ENCODE peak calls at places on chromosomes 5 and 9, in seven cellular contexts. M, S, P, W, R, X and U are unnamed samples.

GRCh38 chr5:179345179-179345428 is 157 bp downstream of the ADAMTS2 start:
- DNase-seq in M (no peak), S (no peak), P (no peak), W (peak), R (no peak), X (no peak), U (no peak)

GRCh38 chr5:73374520-73375235 is 73.9 kb downstream of the FOXD1 start:
- DNase-seq in M (no peak), S (peak), P (peak), W (no peak), R (no peak), X (no peak), U (no peak)

GRCh38 chr5:173582198-173583092 is 34.0 kb downstream of the BOD1 start:
- DNase-seq in M (no peak), S (no peak), P (peak), W (no peak), R (no peak), X (no peak), U (no peak)

GRCh38 chr5:134267366-134268018 is 41.6 kb upstream of the PPP2CA start:
- DNase-seq in M (no peak), S (peak), P (peak), W (no peak), R (no peak), X (no peak), U (no peak)

GRCh38 chr5:10501554-10502075 is 59.9 kb downstream of the ROPN1L start:
- DNase-seq in M (no peak), S (no peak), P (no peak), W (no peak), R (no peak), X (no peak), U (no peak)

GRCh38 chr5:37695651-37696050 is 144.2 kb downstream of the GDNF start:
- DNase-seq in M (no peak), S (no peak), P (no peak), W (no peak), R (no peak), X (no peak), U (no peak)

GRCh38 chr5:134135091-134135655 is 20.7 kb downstream of the TCF7 start:
- DNase-seq in M (no peak), S (no peak), P (no peak), W (no peak), R (no peak), X (no peak), U (no peak)

GRCh38 chr9:136545966-136546696 is at the start of gene NOTCH1:
- DNase-seq in M (peak), S (peak), P (peak), W (peak), R (peak), X (peak), U (peak)

GRCh38 chr5:126106032-126106431 is 317.2 kb upstream of the GRAMD2B start:
- DNase-seq in M (no peak), S (no peak), P (no peak), W (no peak), R (no peak), X (no peak), U (no peak)

GRCh38 chr5:54024466-54024865 is 285.9 kb downstream of the ARL15 start:
- DNase-seq in M (no peak), S (no peak), P (peak), W (no peak), R (no peak), X (no peak), U (no peak)

GRCh38 chr9:34564617-34565016 is 24.9 kb downstream of the CNTFR start:
- DNase-seq in M (no peak), S (no peak), P (no peak), W (no peak), R (no peak), X (no peak), U (no peak)

GRCh38 chr9:109315889-109316640 is 4.8 kb downstream of the EPB41L4B start:
- DNase-seq in M (peak), S (peak), P (peak), W (no peak), R (no peak), X (no peak), U (no peak)

GRCh38 chr9:89317282-89317681 is 1.0 kb upstream of the SECISBP2 start:
- DNase-seq in M (no peak), S (no peak), P (no peak), W (no peak), R (no peak), X (no peak), U (no peak)

GRCh38 chr5:50435131-50435530 is 6.0 kb downstream of the EMB start:
- DNase-seq in M (no peak), S (no peak), P (no peak), W (no peak), R (no peak), X (no peak), U (no peak)

GRCh38 chr5:112684737-112685136 is 52.9 kb upstream of the APC start:
- DNase-seq in M (no peak), S (no peak), P (peak), W (no peak), R (no peak), X (no peak), U (no peak)

GRCh38 chr5:144522698-144523097 is 352.0 kb downstream of the KCTD16 start:
- DNase-seq in M (no peak), S (no peak), P (no peak), W (no peak), R (no peak), X (no peak), U (no peak)

GRCh38 chr5:7849531-7850240 is 1.2 kb downstream of the CFAP90 start:
- DNase-seq in M (peak), S (peak), P (no peak), W (no peak), R (no peak), X (peak), U (peak)

GRCh38 chr5:154287136-154287535 is 96.6 kb downstream of the GALNT10 start:
- DNase-seq in M (peak), S (peak), P (peak), W (no peak), R (no peak), X (no peak), U (peak)

GRCh38 chr9:89603629-89604462 is 966 bp upstream of the GADD45G start:
- DNase-seq in M (peak), S (peak), P (peak), W (peak), R (no peak), X (peak), U (peak)

GRCh38 chr9:129995409-129996160 is 47.4 kb downstream of the FNBP1 start:
- DNase-seq in M (no peak), S (no peak), P (peak), W (no peak), R (no peak), X (no peak), U (no peak)

GRCh38 chr5:51838459-51839253 is 455.4 kb downstream of the ISL1 start:
- DNase-seq in M (no peak), S (no peak), P (no peak), W (no peak), R (no peak), X (no peak), U (no peak)

GRCh38 chr5:125049721-125050357 is 303.4 kb upstream of the ZNF608 start:
- DNase-seq in M (no peak), S (no peak), P (no peak), W (no peak), R (no peak), X (no peak), U (no peak)

GRCh38 chr9:19009566-19009965 is 23.4 kb downstream of the SAXO1 start:
- DNase-seq in M (no peak), S (no peak), P (no peak), W (no peak), R (no peak), X (no peak), U (no peak)

GRCh38 chr9:74742792-74743389 is 144.8 kb downstream of the TRPM6 start:
- DNase-seq in M (peak), S (peak), P (peak), W (no peak), R (no peak), X (peak), U (peak)

GRCh38 chr9:21841133-21841532 is 38.7 kb downstream of the MTAP start:
- DNase-seq in M (no peak), S (no peak), P (no peak), W (no peak), R (no peak), X (no peak), U (no peak)

GRCh38 chr9:134358026-134358967 is 32.0 kb downstream of the RXRA start:
- DNase-seq in M (no peak), S (no peak), P (peak), W (no peak), R (no peak), X (peak), U (no peak)

GRCh38 chr9:18297532-18297872 is 176.5 kb upstream of the ADAMTSL1 start:
- DNase-seq in M (peak), S (peak), P (no peak), W (no peak), R (no peak), X (peak), U (peak)

GRCh38 chr5:126168785-126169184 is 254.4 kb upstream of the GRAMD2B start:
- DNase-seq in M (no peak), S (no peak), P (no peak), W (no peak), R (no peak), X (no peak), U (no peak)

GRCh38 chr9:93577045-93577939 is 908 bp downstream of the PHF2 start:
- DNase-seq in M (no peak), S (no peak), P (no peak), W (no peak), R (no peak), X (peak), U (no peak)

GRCh38 chr5:74257645-74258328 is 382.7 kb downstream of the ENC1 start:
- DNase-seq in M (no peak), S (no peak), P (peak), W (no peak), R (no peak), X (no peak), U (no peak)

GRCh38 chr5:178279723-178280438 is 47.3 kb upstream of the PHYKPL start:
- DNase-seq in M (peak), S (peak), P (peak), W (peak), R (no peak), X (peak), U (peak)

GRCh38 chr9:114061292-114061691 is 16.8 kb downstream of the AMBP start:
- DNase-seq in M (no peak), S (no peak), P (no peak), W (no peak), R (no peak), X (no peak), U (no peak)

GRCh38 chr9:114059047-114059803 is 18.9 kb downstream of the AMBP start:
- DNase-seq in M (peak), S (no peak), P (no peak), W (no peak), R (no peak), X (no peak), U (no peak)

GRCh38 chr9:114060711-114061110 is 17.4 kb downstream of the AMBP start:
- DNase-seq in M (no peak), S (no peak), P (no peak), W (peak), R (no peak), X (no peak), U (no peak)

GRCh38 chr9:114058688-114059046 is 19.4 kb downstream of the AMBP start:
- DNase-seq in M (peak), S (no peak), P (no peak), W (peak), R (no peak), X (no peak), U (no peak)

GRCh38 chr9:114060070-114060469 is 18.0 kb downstream of the AMBP start:
- DNase-seq in M (no peak), S (no peak), P (no peak), W (peak), R (no peak), X (no peak), U (no peak)
- TF ChIP-seq USF2 in M (no peak), S (no peak), P (no peak), W (no peak), R (no peak), X (no peak), U (no peak)

DNA sequence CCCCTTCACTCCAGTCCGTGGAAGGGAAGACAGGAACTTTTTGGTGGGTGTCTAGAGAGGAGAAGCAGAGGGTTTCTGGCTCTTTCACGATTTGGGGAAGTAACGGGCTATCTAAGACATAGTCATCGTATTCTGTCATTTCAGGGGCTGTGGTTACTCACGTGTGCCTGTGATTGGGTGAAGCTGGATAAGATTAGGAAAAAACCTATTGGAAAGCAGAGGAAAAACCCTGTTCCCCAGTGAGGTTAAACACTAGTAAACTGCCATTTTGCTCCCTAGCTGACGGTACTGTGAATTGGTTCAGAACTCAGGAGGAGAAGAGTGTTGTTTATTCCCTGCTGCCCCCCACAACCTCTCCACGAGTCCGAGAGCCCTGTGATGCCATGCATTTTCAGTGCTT is 45.0 kb upstream of the ROR2 start:
- DNase-seq in M (no peak), S (no peak), P (no peak), W (no peak), R (no peak), X (no peak), U (no peak)
- TF ChIP-seq USF2 in M (no peak), S (no peak), P (no peak), W (no peak), R (no peak), X (no peak), U (no peak)

GRCh38 chr9:14183001-14183400 is 130.9 kb downstream of the NFIB start:
- DNase-seq in M (no peak), S (no peak), P (no peak), W (no peak), R (no peak), X (no peak), U (no peak)
- TF ChIP-seq USF2 in M (no peak), S (no peak), P (no peak), W (no peak), R (no peak), X (no peak), U (no peak)

DNA sequence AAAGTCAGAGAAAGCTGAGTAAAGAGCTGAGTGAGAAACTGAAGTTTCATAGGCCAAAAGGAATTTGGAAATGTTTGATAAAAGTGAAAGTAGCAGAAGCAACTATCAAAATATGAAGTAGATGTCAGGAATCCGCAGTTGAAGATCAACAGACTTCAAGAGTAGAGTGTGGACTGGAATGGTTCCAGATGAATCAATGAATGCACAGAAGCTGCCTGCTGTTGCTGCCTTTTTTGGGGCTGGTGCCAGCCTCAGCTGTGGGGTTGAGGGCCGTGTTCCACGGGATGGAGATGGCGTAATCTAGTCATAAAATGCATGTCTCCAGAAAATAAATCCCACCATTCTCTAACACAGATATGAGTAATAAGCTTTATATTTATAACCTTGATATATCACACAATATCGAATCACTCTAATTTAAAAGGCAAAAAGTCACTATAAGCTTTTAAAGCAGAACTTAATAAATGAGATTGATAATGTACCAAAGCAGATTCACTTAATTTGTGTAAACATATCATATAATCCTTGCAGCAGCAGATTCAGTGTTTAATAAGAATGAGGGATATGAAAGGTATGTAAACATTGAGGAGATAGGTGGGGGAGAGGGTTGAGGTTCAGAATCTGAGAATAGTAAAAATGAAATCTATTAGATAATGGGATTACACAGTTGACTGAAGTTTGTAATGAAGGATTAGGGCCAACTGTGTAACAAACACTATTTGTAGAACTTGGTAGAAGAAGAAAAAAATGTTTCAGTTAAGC is 652.3 kb upstream of the FTMT start:
- DNase-seq in M (no peak), S (peak), P (peak), W (no peak), R (no peak), X (no peak), U (no peak)
- TF ChIP-seq USF2 in M (no peak), S (no peak), P (no peak), W (no peak), R (no peak), X (no peak), U (no peak)

GRCh38 chr9:113541019-113541900 is 77.7 kb downstream of the RGS3 start:
- DNase-seq in M (peak), S (peak), P (peak), W (peak), R (no peak), X (peak), U (peak)
- TF ChIP-seq USF2 in M (no peak), S (no peak), P (no peak), W (no peak), R (no peak), X (no peak), U (no peak)

DNA sequence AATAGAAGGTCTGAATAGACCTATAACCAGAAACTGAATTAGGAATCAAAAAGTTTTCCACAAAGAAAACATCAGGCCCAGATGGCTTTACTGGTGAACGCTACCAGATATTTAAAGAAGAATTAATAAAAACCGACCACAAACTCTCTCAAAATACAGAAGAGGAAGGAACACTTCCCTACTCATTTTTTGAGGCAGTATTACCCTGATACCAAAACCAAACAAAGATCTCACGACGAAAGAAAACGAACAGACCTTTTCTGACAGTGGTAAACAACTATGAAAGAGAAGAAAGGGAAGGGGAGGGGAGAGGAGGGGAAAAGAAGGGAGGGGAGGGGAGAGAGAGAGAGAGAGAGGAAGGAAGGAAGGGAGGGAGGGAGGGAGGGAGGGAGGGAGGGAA is 13.5 kb downstream of the B4GALT1 start:
- DNase-seq in M (no peak), S (no peak), P (no peak), W (no peak), R (no peak), X (no peak), U (no peak)
- TF ChIP-seq USF2 in M (no peak), S (no peak), P (no peak), W (no peak), R (no peak), X (no peak), U (no peak)

GRCh38 chr9:101354143-101354764 is 30.6 kb downstream of the BAAT start:
- DNase-seq in M (peak), S (peak), P (no peak), W (no peak), R (no peak), X (no peak), U (no peak)
- TF ChIP-seq USF2 in M (no peak), S (no peak), P (no peak), W (no peak), R (no peak), X (no peak), U (no peak)

DNA sequence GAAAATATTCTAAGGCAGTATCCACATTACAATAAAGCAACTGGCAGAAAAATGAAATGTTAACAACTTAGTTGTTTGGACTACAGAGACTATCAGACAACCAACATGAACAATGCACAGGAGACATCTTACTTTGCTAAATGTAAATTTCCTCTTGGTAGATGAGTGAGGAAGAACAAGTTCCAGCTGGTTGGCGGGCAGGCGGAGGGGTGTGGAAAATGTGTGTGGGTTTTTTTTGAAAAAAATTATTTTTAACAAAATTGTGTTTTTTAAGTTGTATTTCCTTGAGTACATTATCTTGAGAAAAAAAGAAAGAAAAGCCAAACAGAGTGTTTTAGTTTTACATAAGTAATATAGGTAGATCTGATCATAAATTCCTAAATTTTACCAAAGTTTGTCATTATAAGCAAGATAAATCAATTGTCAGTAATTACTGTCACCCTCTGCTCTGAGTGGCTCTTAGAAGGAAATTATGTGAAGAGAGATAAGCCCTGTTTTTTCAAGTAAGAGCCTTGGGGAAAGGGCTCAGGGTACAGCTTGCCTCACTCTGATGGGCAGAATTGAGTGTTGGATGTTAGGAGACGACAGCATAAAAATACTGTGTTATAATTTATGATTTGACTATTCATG is 42.5 kb downstream of the TMEM167A start:
- DNase-seq in M (no peak), S (no peak), P (no peak), W (no peak), R (no peak), X (no peak), U (no peak)
- TF ChIP-seq USF2 in M (no peak), S (no peak), P (no peak), W (no peak), R (no peak), X (no peak), U (no peak)